ENCODE peak calls at places on chromosomes 2 and 18, in ten cellular contexts. W, P, O, H, E, Y, Z, A, T and S are unnamed samples. For H3K4me1, the result is how much of the 10 kb centered on the place peaks cover.

GRCh38 chr2:207285451-207285771 is 119.7 kb upstream of the KLF7 start:
- DNase-seq in H (no peak), A (peak), Z (no peak), W (no peak), E (no peak), T (no peak), O (no peak), Y (no peak), P (no peak), S (no peak)

GRCh38 chr2:167692191-167692590 is 555.2 kb downstream of the STK39 start:
- DNase-seq in Z (no peak), O (no peak), W (no peak), A (no peak), Y (no peak), H (no peak), P (no peak), E (no peak), T (no peak), S (no peak)

GRCh38 chr2:167681646-167682045 is 565.7 kb downstream of the STK39 start:
- DNase-seq in Z (no peak), P (no peak), T (no peak), H (no peak), A (no peak), Y (no peak), O (no peak), W (no peak), E (no peak), S (no peak)

GRCh38 chr2:149661844-149662243 is 74.3 kb upstream of the MMADHC start:
- DNase-seq in H (no peak), E (no peak), A (peak), Z (peak), Y (no peak), W (no peak), T (no peak), P (no peak), O (peak), S (no peak)

GRCh38 chr18:49447810-49448745 is 12.4 kb downstream of the DYM start:
- DNase-seq in Z (peak), O (peak), W (no peak), E (peak), Y (no peak), T (no peak), P (no peak), A (peak), H (no peak), S (no peak)

GRCh38 chr18:48292787-48293409 is 116.3 kb downstream of the ZBTB7C start:
- DNase-seq in Z (no peak), A (no peak), Y (no peak), H (no peak), E (no peak), O (no peak), T (no peak), P (no peak), W (no peak), S (no peak)

GRCh38 chr18:12968619-12969018 is 20.8 kb downstream of the SEH1L start:
- DNase-seq in Z (no peak), W (no peak), P (no peak), H (no peak), T (no peak), O (no peak), E (no peak), Y (no peak), A (no peak), S (no peak)

GRCh38 chr2:105943977-105944376 is 199.3 kb downstream of the NCK2 start:
- DNase-seq in T (no peak), H (no peak), P (no peak), Y (no peak), Z (no peak), O (no peak), E (no peak), A (no peak), W (no peak), S (no peak)

GRCh38 chr2:232891621-232892071 is 21.6 kb downstream of the SNORC start:
- DNase-seq in A (peak), T (peak), Z (no peak), E (no peak), O (peak), H (no peak), Y (no peak), P (peak), W (no peak), S (no peak)

GRCh38 chr2:200454839-200455801 is 54.7 kb downstream of the KCTD18 start:
- DNase-seq in T (no peak), P (no peak), W (no peak), A (peak), Z (no peak), Y (no peak), O (no peak), E (no peak), H (no peak), S (no peak)

GRCh38 chr2:105301646-105302045 is 27.9 kb downstream of the TGFBRAP1 start:
- DNase-seq in O (no peak), Z (no peak), H (no peak), A (no peak), Y (no peak), E (no peak), W (no peak), T (no peak), P (no peak), S (no peak)

GRCh38 chr2:11177871-11178598 is 22.8 kb downstream of the SLC66A3 start:
- DNase-seq in P (no peak), O (no peak), Z (no peak), E (no peak), T (no peak), W (no peak), Y (no peak), A (no peak), H (no peak), S (no peak)
- H3K4me3 ChIP-seq in P (no peak), O (no peak), Z (no peak), E (no peak), T (no peak), W (no peak), Y (no peak), A (no peak), H (no peak), S (no peak)

DNA sequence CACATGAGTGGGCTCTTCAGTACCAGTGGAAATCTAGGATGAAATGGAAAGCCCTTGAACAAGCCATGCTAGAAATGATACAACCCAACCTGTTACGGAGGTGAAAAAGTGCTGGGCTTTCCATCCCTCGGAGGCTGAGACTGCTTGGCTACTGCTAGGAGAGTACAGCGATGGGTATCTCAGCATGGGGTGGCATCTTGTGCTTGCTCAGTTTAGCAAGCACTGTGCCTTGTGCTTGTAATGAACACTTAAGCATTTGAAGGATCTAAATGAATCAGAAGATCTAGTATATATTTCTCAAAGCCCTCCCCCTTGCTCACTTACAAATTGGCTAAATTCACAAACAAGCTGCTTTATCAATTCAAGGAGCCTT is 44.3 kb upstream of the EHBP1 start:
- DNase-seq in E (peak), Y (no peak), W (no peak), O (no peak), P (no peak), Z (no peak), T (no peak), H (no peak), A (no peak), S (no peak)
- H3K4me1 ChIP-seq in E (under half), Y (under half), W (under half), O (under half), P (under half), Z (under half), T (under half), H (under half), A (half or more), S (under half)

DNA sequence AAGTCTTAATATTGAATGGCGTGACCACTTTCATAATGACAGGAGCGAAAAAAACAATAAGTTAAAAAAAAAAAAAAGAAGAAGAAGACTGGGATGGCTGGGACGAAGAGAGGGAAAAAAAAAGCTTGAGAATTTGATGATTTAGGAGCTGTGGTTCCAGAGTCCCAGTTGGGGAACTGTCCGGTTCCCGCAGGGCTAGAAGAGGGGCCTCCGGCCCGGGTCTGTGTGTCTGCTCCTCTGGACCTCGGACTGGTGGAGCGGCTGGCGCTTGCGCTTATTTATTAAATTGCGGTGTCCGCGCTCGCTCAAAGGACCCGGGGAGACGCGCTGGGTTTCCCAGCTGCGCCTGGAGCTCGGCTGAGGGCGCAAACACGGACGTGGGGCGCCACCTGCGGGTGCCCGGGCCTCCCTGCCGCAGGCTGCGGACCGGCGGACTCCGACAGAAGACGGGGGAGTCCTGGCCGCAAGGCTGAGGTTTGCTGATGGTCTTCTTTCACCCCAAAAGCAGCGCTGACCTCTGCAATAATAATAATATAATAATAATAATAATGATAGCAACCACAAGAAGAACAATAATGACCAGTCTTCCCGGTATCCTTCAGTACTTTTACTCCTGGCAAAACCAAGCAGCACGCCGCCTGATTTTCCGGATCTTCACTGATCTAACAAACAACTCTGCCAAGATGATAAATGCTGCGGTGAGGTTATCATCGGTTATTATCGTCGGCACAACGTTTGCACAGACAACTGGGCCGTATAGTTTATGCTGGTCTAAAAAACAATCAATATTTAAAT is at the start of gene CBLN2:
- DNase-seq in Y (no peak), W (peak), O (peak), P (no peak), Z (peak), H (peak), T (peak), A (peak), E (peak), S (peak)
- H3K4me3 ChIP-seq in Y (no peak), W (peak), O (peak), P (no peak), Z (peak), H (peak), T (peak), A (no peak), E (peak), S (no peak)

GRCh38 chr18:22276334-22276713 is 106.9 kb downstream of the GATA6 start:
- DNase-seq in W (no peak), O (no peak), Y (no peak), H (no peak), A (no peak), T (peak), Z (no peak), P (no peak), E (no peak), S (no peak)

GRCh38 chr18:22280453-22280750 is 111.0 kb downstream of the GATA6 start:
- DNase-seq in T (no peak), P (no peak), H (no peak), E (no peak), O (no peak), Z (no peak), W (no peak), Y (no peak), A (no peak), S (no peak)

GRCh38 chr18:22279741-22280452 is 110.5 kb downstream of the GATA6 start:
- DNase-seq in W (no peak), H (no peak), O (no peak), E (no peak), P (no peak), T (no peak), Z (no peak), Y (no peak), A (no peak), S (no peak)

GRCh38 chr18:22277758-22278157 is 108.4 kb downstream of the GATA6 start:
- DNase-seq in P (no peak), T (no peak), W (no peak), Z (no peak), A (no peak), Y (no peak), H (no peak), E (no peak), O (no peak), S (no peak)

GRCh38 chr18:22278798-22279197 is 109.4 kb downstream of the GATA6 start:
- DNase-seq in H (no peak), T (no peak), Y (no peak), A (no peak), P (no peak), W (no peak), E (no peak), O (no peak), Z (no peak), S (no peak)
- H3K4me1 ChIP-seq in H (under half), T (under half), Y (under half), A (under half), P (under half), W (under half), E (under half), O (under half), Z (under half), S (under half)

DNA sequence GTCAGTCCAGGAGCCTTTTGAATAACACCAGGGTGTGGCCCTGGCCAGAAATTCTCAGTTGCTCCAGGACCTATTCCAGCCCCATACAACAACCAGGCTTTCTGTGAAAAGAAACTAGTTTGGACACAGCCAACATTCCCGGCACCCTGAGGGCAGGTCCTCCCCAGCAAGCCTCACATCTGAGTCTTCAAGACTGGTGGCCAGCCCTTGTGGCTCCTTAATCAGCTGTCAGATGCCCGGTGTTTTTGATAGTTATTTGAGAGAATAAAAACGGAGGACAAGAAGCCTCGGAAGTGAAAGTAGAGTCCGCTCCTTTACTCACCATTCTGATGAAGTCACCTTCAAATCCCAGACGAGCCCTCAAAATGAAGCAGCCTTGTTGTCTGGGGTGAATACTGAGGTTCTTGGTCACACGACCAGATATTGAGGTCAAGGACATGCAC is 31.0 kb upstream of the GMCL1 start:
- DNase-seq in W (no peak), H (no peak), Y (no peak), T (no peak), Z (no peak), E (no peak), P (peak), O (peak), A (peak), S (peak)
- H3K4me3 ChIP-seq in W (peak), H (peak), Y (peak), T (no peak), Z (no peak), E (no peak), P (peak), O (peak), A (peak), S (peak)